ENCODE peak calls at places on chromosome 14, in four cellular contexts. D is AG04450, S is RWPE1, C is dorsolateral prefrontal cortex. Y is an unnamed sample.

GRCh38 chr14:23095196-23096108 is at the start of gene C14orf119:
- DNase-seq in D (peak), S (peak), C (no peak), Y (peak)

GRCh38 chr14:69720912-69721311 is 46.0 kb upstream of the SRSF5 start:
- DNase-seq in D (no peak), S (no peak), C (no peak), Y (no peak)

GRCh38 chr14:50775357-50775756 is 55.6 kb downstream of the NIN start:
- DNase-seq in D (peak), S (peak), C (no peak), Y (no peak)

GRCh38 chr14:96717116-96717515 is 80.1 kb upstream of the VRK1 start:
- DNase-seq in D (no peak), S (no peak), C (no peak), Y (no peak)

GRCh38 chr14:22822619-22823551 is 6.8 kb upstream of the MRPL52 start:
- DNase-seq in D (peak), S (no peak), C (peak), Y (peak)

GRCh38 chr14:89349196-89350008 is 67.6 kb downstream of the FOXN3 start:
- DNase-seq in D (no peak), S (no peak), C (peak), Y (peak)

GRCh38 chr14:74866708-74867389 is 9.1 kb downstream of the PROX2 start:
- DNase-seq in D (no peak), S (no peak), C (no peak), Y (no peak)

GRCh38 chr14:81509838-81510452 is 23.7 kb downstream of the SEL1L start:
- DNase-seq in D (no peak), S (no peak), C (no peak), Y (no peak)

GRCh38 chr14:80940146-80940545 is 1.4 kb downstream of the CEP128 start:
- DNase-seq in D (no peak), S (no peak), C (no peak), Y (no peak)

GRCh38 chr14:71190691-71191090 is 283.4 kb downstream of the PCNX1 start:
- DNase-seq in D (no peak), S (no peak), C (no peak), Y (no peak)

GRCh38 chr14:21528381-21529348 is 2.5 kb upstream of the SALL2 start:
- DNase-seq in D (no peak), S (no peak), C (no peak), Y (no peak)

GRCh38 chr14:70905316-70905715 is 1.9 kb upstream of the PCNX1 start:
- DNase-seq in D (peak), S (no peak), C (peak), Y (no peak)

GRCh38 chr14:50946234-50946935 is 2.1 kb upstream of the PYGL start:
- DNase-seq in D (no peak), S (no peak), C (no peak), Y (no peak)

GRCh38 chr14:91409991-91410401 is 7.6 kb downstream of the CCDC88C start:
- DNase-seq in D (no peak), S (no peak), C (no peak), Y (no peak)

GRCh38 chr14:53409289-53409688 is 256.2 kb upstream of the DDHD1 start:
- DNase-seq in D (no peak), S (no peak), C (no peak), Y (no peak)

GRCh38 chr14:49249022-49249421 is 337.2 kb downstream of the RPS29 start:
- DNase-seq in D (no peak), S (peak), C (no peak), Y (no peak)

GRCh38 chr14:76349993-76350392 is 25.9 kb upstream of the ESRRB start:
- DNase-seq in D (no peak), S (no peak), C (no peak), Y (no peak)

GRCh38 chr14:56686416-56686815 is 106.8 kb downstream of the TMEM260 start:
- DNase-seq in D (no peak), S (no peak), C (no peak), Y (peak)

GRCh38 chr14:77508249-77508648 is 9.6 kb upstream of the ISM2 start:
- DNase-seq in D (peak), S (peak), C (no peak), Y (no peak)

GRCh38 chr14:97318380-97318779 is 521.2 kb downstream of the VRK1 start:
- DNase-seq in D (no peak), S (no peak), C (no peak), Y (no peak)

GRCh38 chr14:53888535-53889386 is 67.9 kb downstream of the BMP4 start:
- DNase-seq in D (no peak), S (no peak), C (no peak), Y (no peak)

GRCh38 chr14:24430682-24431568 is 1.2 kb downstream of the KHNYN start:
- DNase-seq in D (no peak), S (no peak), C (no peak), Y (no peak)

GRCh38 chr14:93748208-93749080 is 39.8 kb downstream of the PRIMA1 start:
- DNase-seq in D (no peak), S (no peak), C (no peak), Y (no peak)

GRCh38 chr14:75821828-75822521 is 159.8 kb downstream of the TGFB3 start:
- DNase-seq in D (no peak), S (no peak), C (no peak), Y (no peak)

GRCh38 chr14:95526483-95527391 is 8.1 kb upstream of the GLRX5 start:
- DNase-seq in D (no peak), S (no peak), C (no peak), Y (no peak)

GRCh38 chr14:95452176-95452889 is 64.1 kb downstream of the SYNE3 start:
- DNase-seq in D (no peak), S (no peak), C (no peak), Y (no peak)

GRCh38 chr14:103801459-103801858 is 45.9 kb downstream of the PPP1R13B start:
- DNase-seq in D (no peak), S (peak), C (no peak), Y (no peak)

GRCh38 chr14:103802353-103802752 is 45.0 kb downstream of the PPP1R13B start:
- DNase-seq in D (no peak), S (peak), C (no peak), Y (no peak)

GRCh38 chr14:103805708-103806107 is 41.7 kb downstream of the PPP1R13B start:
- DNase-seq in D (no peak), S (no peak), C (no peak), Y (no peak)

GRCh38 chr14:103806805-103807204 is 40.6 kb downstream of the PPP1R13B start:
- DNase-seq in D (no peak), S (no peak), C (no peak), Y (no peak)

GRCh38 chr14:103803661-103804060 is 43.7 kb downstream of the PPP1R13B start:
- DNase-seq in D (no peak), S (peak), C (no peak), Y (no peak)
- H3K27ac ChIP-seq in D (no peak), S (peak), C (no peak), Y (no peak)

GRCh38 chr14:78737606-78738005 is 567.4 kb downstream of the NRXN3 start:
- DNase-seq in D (no peak), S (no peak), C (no peak), Y (no peak)
- H3K27ac ChIP-seq in D (no peak), S (no peak), C (no peak), Y (no peak)

DNA sequence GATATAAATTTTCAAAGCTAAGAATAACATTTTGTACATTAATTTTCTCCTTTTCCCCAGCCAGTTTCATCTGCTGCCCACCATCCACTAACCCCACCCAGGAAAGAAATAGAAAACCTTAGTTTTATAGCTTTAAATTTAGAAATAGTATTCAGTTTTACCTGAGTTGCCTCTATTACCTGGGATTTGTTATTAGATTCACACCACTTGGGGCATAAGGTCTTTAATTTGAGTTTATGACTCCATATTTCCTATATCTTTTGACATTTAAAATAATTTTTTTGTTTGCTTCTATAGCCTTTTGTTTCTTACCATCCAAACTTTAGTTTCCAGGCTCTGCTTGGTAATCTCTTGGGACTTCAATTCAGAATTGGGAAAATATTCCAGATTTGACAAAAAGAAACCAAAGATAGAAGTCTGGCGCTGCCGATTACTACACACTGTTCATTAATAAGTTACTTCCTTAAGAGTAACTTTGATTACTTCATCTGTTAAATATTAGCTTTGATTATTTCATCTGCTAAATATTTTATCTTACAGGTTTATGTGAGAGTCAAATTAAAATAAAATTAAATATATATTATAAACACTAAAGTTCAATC is 485.5 kb upstream of the FOXG1 start:
- DNase-seq in D (no peak), S (no peak), C (no peak), Y (no peak)
- H3K27ac ChIP-seq in D (no peak), S (no peak), C (no peak), Y (no peak)

DNA sequence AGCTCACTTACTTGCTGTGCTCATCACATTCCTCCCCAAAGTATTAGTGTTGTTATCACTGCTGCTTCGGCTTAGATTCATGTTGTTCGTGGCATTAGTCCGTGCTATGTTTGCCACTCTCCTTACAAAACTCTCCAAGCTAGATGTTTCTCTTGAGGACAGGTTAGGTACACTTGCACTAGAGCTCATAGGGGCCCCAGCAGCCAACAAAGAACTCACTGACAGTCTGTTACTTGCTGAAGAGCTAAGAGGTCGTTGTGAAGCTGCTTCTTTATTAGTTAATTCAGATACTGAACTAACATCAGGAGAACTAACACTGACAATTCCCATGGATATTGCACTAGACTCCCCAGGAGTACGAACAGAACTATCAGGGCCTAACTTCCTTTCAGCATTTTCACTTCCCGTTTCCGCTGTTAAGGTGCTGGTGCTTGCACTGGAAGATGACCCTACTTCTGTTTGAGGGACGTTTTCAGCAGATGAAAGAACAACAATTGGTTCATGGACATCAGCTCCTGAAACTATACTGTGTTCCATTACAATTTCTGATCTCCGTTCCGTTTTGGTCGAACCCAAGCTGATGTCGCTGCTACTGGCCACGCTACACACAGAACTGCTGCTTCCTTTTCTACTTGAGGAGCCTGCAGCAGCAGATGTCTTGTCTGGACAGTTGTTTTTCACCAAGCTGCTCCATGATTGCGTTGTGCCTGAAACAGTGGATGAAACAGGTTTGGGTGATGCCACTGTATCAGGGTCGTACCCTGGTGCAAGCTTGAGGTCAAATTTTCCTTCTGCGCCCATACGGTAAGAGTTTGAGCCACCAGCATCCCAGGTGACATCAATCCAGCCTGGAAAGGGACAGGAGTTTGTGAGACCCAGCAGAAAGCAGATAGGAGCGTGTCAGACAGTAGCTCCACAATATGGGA is 78.7 kb downstream of the HECTD1 start:
- DNase-seq in D (no peak), S (no peak), C (no peak), Y (no peak)
- H3K27ac ChIP-seq in D (no peak), S (no peak), C (no peak), Y (no peak)

GRCh38 chr14:58238252-58239247 is 6.1 kb upstream of the PSMA3 start:
- DNase-seq in D (peak), S (no peak), C (no peak), Y (no peak)
- H3K27ac ChIP-seq in D (no peak), S (no peak), C (peak), Y (peak)

GRCh38 chr14:68293404-68293803 is 473.8 kb downstream of the RAD51B start:
- DNase-seq in D (no peak), S (no peak), C (no peak), Y (no peak)

GRCh38 chr14:68295316-68295816 is 475.8 kb downstream of the RAD51B start:
- DNase-seq in D (no peak), S (no peak), C (no peak), Y (peak)

GRCh38 chr14:68291820-68292219 is 472.2 kb downstream of the RAD51B start:
- DNase-seq in D (no peak), S (no peak), C (no peak), Y (no peak)

GRCh38 chr14:68297011-68297410 is 477.4 kb downstream of the RAD51B start:
- DNase-seq in D (no peak), S (no peak), C (no peak), Y (no peak)

GRCh38 chr14:68292467-68293334 is 473.1 kb downstream of the RAD51B start:
- DNase-seq in D (no peak), S (no peak), C (no peak), Y (no peak)
- H3K27ac ChIP-seq in D (no peak), S (no peak), C (no peak), Y (no peak)

Y was measured in body of pancreas.